ENCODE peak calls at places on chromosomes 1 and 21, in four cellular contexts. One of them, this sample, is unnamed.

GRCh38 chr1:154400381-154400801 is 4.8 kb upstream of the IL6R start:
- DNase-seq in colonic mucosa: no peak
- DNase-seq in upper lobe of right lung: peak
- DNase-seq in AG09319: no peak
- DNase-seq in this sample: no peak

GRCh38 chr1:106924360-106924759 is 132.1 kb upstream of the PRMT6 start:
- DNase-seq in AG09319: no peak
- DNase-seq in colonic mucosa: no peak
- DNase-seq in upper lobe of right lung: no peak
- DNase-seq in this sample: no peak

GRCh38 chr1:88175120-88175630 is 508.9 kb upstream of the PKN2 start:
- DNase-seq in AG09319: no peak
- DNase-seq in colonic mucosa: no peak
- DNase-seq in upper lobe of right lung: no peak
- DNase-seq in this sample: no peak

GRCh38 chr1:41955461-41956159 is 36.9 kb upstream of the HIVEP3 start:
- DNase-seq in colonic mucosa: no peak
- DNase-seq in AG09319: peak
- DNase-seq in upper lobe of right lung: no peak
- DNase-seq in this sample: peak

GRCh38 chr1:96721053-96721381 is 567 bp upstream of the PTBP2 start:
- DNase-seq in upper lobe of right lung: no peak
- DNase-seq in AG09319: no peak
- DNase-seq in colonic mucosa: no peak
- DNase-seq in this sample: no peak

GRCh38 chr1:40404670-40405462 is 31.3 kb downstream of the SMAP2 start:
- DNase-seq in colonic mucosa: no peak
- DNase-seq in upper lobe of right lung: no peak
- DNase-seq in AG09319: peak
- DNase-seq in this sample: no peak

GRCh38 chr1:85318217-85318616 is 41.8 kb upstream of the BCL10 start:
- DNase-seq in AG09319: no peak
- DNase-seq in upper lobe of right lung: no peak
- DNase-seq in colonic mucosa: no peak
- DNase-seq in this sample: no peak

GRCh38 chr1:184624051-184624450 is 130.6 kb downstream of the EDEM3 start:
- DNase-seq in upper lobe of right lung: no peak
- DNase-seq in colonic mucosa: no peak
- DNase-seq in AG09319: no peak
- DNase-seq in this sample: no peak

GRCh38 chr1:19398309-19398760 is 86.2 kb downstream of the SLC66A1 start:
- DNase-seq in upper lobe of right lung: no peak
- DNase-seq in colonic mucosa: no peak
- DNase-seq in AG09319: no peak
- DNase-seq in this sample: no peak

GRCh38 chr1:68358439-68358838 is 91.3 kb downstream of the RPE65 start:
- DNase-seq in upper lobe of right lung: no peak
- DNase-seq in AG09319: no peak
- DNase-seq in colonic mucosa: no peak
- DNase-seq in this sample: no peak

GRCh38 chr1:211951856-211952255 is 83.5 kb downstream of the INTS7 start:
- DNase-seq in upper lobe of right lung: no peak
- DNase-seq in colonic mucosa: no peak
- DNase-seq in AG09319: no peak
- DNase-seq in this sample: no peak

GRCh38 chr1:211876849-211877248 is 46.3 kb upstream of the LPGAT1 start:
- DNase-seq in AG09319: no peak
- DNase-seq in colonic mucosa: no peak
- DNase-seq in upper lobe of right lung: no peak
- DNase-seq in this sample: no peak

GRCh38 chr1:80534606-80535360 is 1266.0 kb upstream of the ADGRL2 start:
- DNase-seq in AG09319: no peak
- DNase-seq in colonic mucosa: no peak
- DNase-seq in upper lobe of right lung: no peak
- DNase-seq in this sample: no peak

GRCh38 chr1:236348071-236348470 is 46.0 kb upstream of the EDARADD start:
- DNase-seq in upper lobe of right lung: no peak
- DNase-seq in colonic mucosa: no peak
- DNase-seq in AG09319: no peak
- DNase-seq in this sample: no peak

GRCh38 chr1:32219022-32219421 is 3.1 kb downstream of the TMEM234 start:
- DNase-seq in colonic mucosa: no peak
- DNase-seq in upper lobe of right lung: no peak
- DNase-seq in AG09319: no peak
- DNase-seq in this sample: no peak

GRCh38 chr1:29083318-29084195 is 40.1 kb downstream of the TMEM200B start:
- DNase-seq in colonic mucosa: no peak
- DNase-seq in AG09319: no peak
- DNase-seq in upper lobe of right lung: no peak
- DNase-seq in this sample: no peak

GRCh38 chr1:53262000-53262399 is 23.7 kb upstream of the MAGOH start:
- DNase-seq in AG09319: no peak
- DNase-seq in colonic mucosa: no peak
- DNase-seq in upper lobe of right lung: no peak
- DNase-seq in this sample: no peak

GRCh38 chr21:25171438-25171837 is 435.8 kb downstream of the MRPL39 start:
- DNase-seq in upper lobe of right lung: no peak
- DNase-seq in colonic mucosa: no peak
- DNase-seq in AG09319: no peak
- DNase-seq in this sample: no peak

GRCh38 chr1:84103197-84103992 is 40.7 kb upstream of the PRKACB start:
- DNase-seq in upper lobe of right lung: peak
- DNase-seq in colonic mucosa: peak
- DNase-seq in AG09319: peak
- DNase-seq in this sample: no peak

GRCh38 chr21:26449161-26449560 is 123.9 kb downstream of the CYYR1 start:
- DNase-seq in AG09319: no peak
- DNase-seq in upper lobe of right lung: no peak
- DNase-seq in colonic mucosa: no peak
- DNase-seq in this sample: no peak

GRCh38 chr1:154796303-154796892 is 73.7 kb downstream of the KCNN3 start:
- DNase-seq in AG09319: no peak
- DNase-seq in upper lobe of right lung: no peak
- DNase-seq in colonic mucosa: no peak
- DNase-seq in this sample: no peak

GRCh38 chr21:44778094-44778493 is 23.5 kb downstream of the UBE2G2 start:
- DNase-seq in upper lobe of right lung: no peak
- DNase-seq in colonic mucosa: no peak
- DNase-seq in AG09319: no peak
- DNase-seq in this sample: no peak

GRCh38 chr1:98315309-98315708 is 346.2 kb upstream of the SNX7 start:
- DNase-seq in colonic mucosa: no peak
- DNase-seq in AG09319: peak
- DNase-seq in upper lobe of right lung: no peak
- DNase-seq in this sample: no peak

GRCh38 chr1:201945157-201945556 is 1.2 kb downstream of the LMOD1 start:
- DNase-seq in colonic mucosa: no peak
- DNase-seq in upper lobe of right lung: no peak
- DNase-seq in AG09319: no peak
- DNase-seq in this sample: no peak
- TF ChIP-seq CTCF in colonic mucosa: no peak
- TF ChIP-seq CTCF in upper lobe of right lung: peak
- TF ChIP-seq CTCF in AG09319: peak
- TF ChIP-seq CTCF in this sample: no peak

GRCh38 chr1:203368624-203369451 is 17.9 kb upstream of the FMOD start:
- DNase-seq in upper lobe of right lung: no peak
- DNase-seq in colonic mucosa: peak
- DNase-seq in AG09319: peak
- DNase-seq in this sample: no peak
- TF ChIP-seq CTCF in upper lobe of right lung: peak
- TF ChIP-seq CTCF in colonic mucosa: no peak
- TF ChIP-seq CTCF in AG09319: peak
- TF ChIP-seq CTCF in this sample: no peak

GRCh38 chr1:206895320-206895719 is 1.9 kb upstream of the IL24 start:
- DNase-seq in colonic mucosa: no peak
- DNase-seq in upper lobe of right lung: no peak
- DNase-seq in AG09319: no peak
- DNase-seq in this sample: no peak
- TF ChIP-seq CTCF in colonic mucosa: no peak
- TF ChIP-seq CTCF in upper lobe of right lung: no peak
- TF ChIP-seq CTCF in AG09319: no peak
- TF ChIP-seq CTCF in this sample: no peak

DNA sequence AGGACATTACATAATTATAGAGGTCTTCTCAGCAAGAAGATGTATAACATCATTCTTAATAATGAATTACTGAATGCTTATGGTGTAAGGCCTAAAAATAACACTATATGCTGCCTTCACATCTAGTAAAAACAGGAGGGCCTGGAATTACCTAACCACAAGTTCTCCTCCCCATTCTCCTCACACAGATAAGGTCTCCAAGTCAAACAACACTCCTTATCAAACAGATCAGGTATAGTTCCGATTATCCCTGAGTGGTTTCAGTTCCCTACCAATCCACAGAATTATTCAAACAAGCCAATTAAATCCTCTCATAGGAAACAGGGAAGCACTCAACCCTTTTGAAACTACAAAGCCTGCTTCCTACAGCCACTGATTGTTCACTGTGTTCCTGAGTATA is 4.0 kb upstream of the AGBL4 start:
- DNase-seq in AG09319: no peak
- DNase-seq in colonic mucosa: no peak
- DNase-seq in upper lobe of right lung: no peak
- DNase-seq in this sample: no peak
- TF ChIP-seq CTCF in AG09319: no peak
- TF ChIP-seq CTCF in colonic mucosa: no peak
- TF ChIP-seq CTCF in upper lobe of right lung: no peak
- TF ChIP-seq CTCF in this sample: no peak